ENCODE peak calls at places on chromosomes 7 and 10, in ten cellular contexts. One of them, this sample, is unnamed.

GRCh38 chr10:44195120-44196007 is 189.5 kb downstream of the CXCL12 start:
- DNase-seq in DMS53: no peak
- DNase-seq in left ventricle myocardium superior: peak; percentile 67
- DNase-seq in Peyer's patch: no peak
- DNase-seq in NCI-H1694 treated with DMSO at 0.1 percent for 48 hours: no peak
- DNase-seq in activated effector memory CD4-positive, alpha-beta T cell treated with Interleukin-2 at 50 U/mL for 16 hours: no peak
- DNase-seq in activated naive CD4-positive, alpha-beta T cell treated with Interleukin-2 at 50 U/mL for 16 hours: no peak
- DNase-seq in left ventricle myocardium inferior: peak; percentile 46
- DNase-seq in NK-92 treated with Interleukin-12 subunit alpha and Interleukin-12 subunit beta, amount 100 ng/mL, for 24 hours: no peak
- DNase-seq in central memory CD4-positive, alpha-beta T cell: no peak
- DNase-seq in this sample: peak; percentile 95

GRCh38 chr7:2894118-2894940 is 50.2 kb upstream of the GNA12 start:
- DNase-seq in DMS53: no peak
- DNase-seq in left ventricle myocardium superior: no peak
- DNase-seq in Peyer's patch: peak; percentile 78
- DNase-seq in NCI-H1694 treated with DMSO at 0.1 percent for 48 hours: no peak
- DNase-seq in activated effector memory CD4-positive, alpha-beta T cell treated with Interleukin-2 at 50 U/mL for 16 hours: peak; percentile 38
- DNase-seq in activated naive CD4-positive, alpha-beta T cell treated with Interleukin-2 at 50 U/mL for 16 hours: peak; percentile 50
- DNase-seq in left ventricle myocardium inferior: no peak
- DNase-seq in NK-92 treated with Interleukin-12 subunit alpha and Interleukin-12 subunit beta, amount 100 ng/mL, for 24 hours: peak; percentile 24
- DNase-seq in central memory CD4-positive, alpha-beta T cell: peak; percentile 28
- DNase-seq in this sample: no peak

GRCh38 chr10:24891823-24892222 is 60.6 kb downstream of the PRTFDC1 start:
- DNase-seq in DMS53: peak; percentile 58
- DNase-seq in left ventricle myocardium superior: no peak
- DNase-seq in Peyer's patch: no peak
- DNase-seq in NCI-H1694 treated with DMSO at 0.1 percent for 48 hours: peak; percentile 20
- DNase-seq in activated effector memory CD4-positive, alpha-beta T cell treated with Interleukin-2 at 50 U/mL for 16 hours: no peak
- DNase-seq in activated naive CD4-positive, alpha-beta T cell treated with Interleukin-2 at 50 U/mL for 16 hours: no peak
- DNase-seq in left ventricle myocardium inferior: no peak
- DNase-seq in NK-92 treated with Interleukin-12 subunit alpha and Interleukin-12 subunit beta, amount 100 ng/mL, for 24 hours: no peak
- DNase-seq in central memory CD4-positive, alpha-beta T cell: no peak
- DNase-seq in this sample: peak; percentile 38

GRCh38 chr7:46610746-46611145 is 689.7 kb upstream of the IGFBP3 start:
- DNase-seq in DMS53: no peak
- DNase-seq in left ventricle myocardium superior: no peak
- DNase-seq in Peyer's patch: no peak
- DNase-seq in NCI-H1694 treated with DMSO at 0.1 percent for 48 hours: no peak
- DNase-seq in activated effector memory CD4-positive, alpha-beta T cell treated with Interleukin-2 at 50 U/mL for 16 hours: no peak
- DNase-seq in activated naive CD4-positive, alpha-beta T cell treated with Interleukin-2 at 50 U/mL for 16 hours: no peak
- DNase-seq in left ventricle myocardium inferior: no peak
- DNase-seq in NK-92 treated with Interleukin-12 subunit alpha and Interleukin-12 subunit beta, amount 100 ng/mL, for 24 hours: no peak
- DNase-seq in central memory CD4-positive, alpha-beta T cell: no peak
- DNase-seq in this sample: no peak

GRCh38 chr10:124697837-124698559 is 46.2 kb downstream of the FAM53B start:
- DNase-seq in DMS53: peak; percentile 89
- DNase-seq in left ventricle myocardium superior: peak; percentile 33
- DNase-seq in Peyer's patch: peak; percentile 59
- DNase-seq in NCI-H1694 treated with DMSO at 0.1 percent for 48 hours: no peak
- DNase-seq in activated effector memory CD4-positive, alpha-beta T cell treated with Interleukin-2 at 50 U/mL for 16 hours: peak; percentile 38
- DNase-seq in activated naive CD4-positive, alpha-beta T cell treated with Interleukin-2 at 50 U/mL for 16 hours: peak; percentile 67
- DNase-seq in left ventricle myocardium inferior: no peak
- DNase-seq in NK-92 treated with Interleukin-12 subunit alpha and Interleukin-12 subunit beta, amount 100 ng/mL, for 24 hours: no peak
- DNase-seq in central memory CD4-positive, alpha-beta T cell: peak; percentile 52
- DNase-seq in this sample: peak; percentile 14

GRCh38 chr7:78747568-78747967 is 705.9 kb downstream of the MAGI2 start:
- DNase-seq in DMS53: no peak
- DNase-seq in left ventricle myocardium superior: no peak
- DNase-seq in Peyer's patch: no peak
- DNase-seq in NCI-H1694 treated with DMSO at 0.1 percent for 48 hours: no peak
- DNase-seq in activated effector memory CD4-positive, alpha-beta T cell treated with Interleukin-2 at 50 U/mL for 16 hours: no peak
- DNase-seq in activated naive CD4-positive, alpha-beta T cell treated with Interleukin-2 at 50 U/mL for 16 hours: no peak
- DNase-seq in left ventricle myocardium inferior: no peak
- DNase-seq in NK-92 treated with Interleukin-12 subunit alpha and Interleukin-12 subunit beta, amount 100 ng/mL, for 24 hours: no peak
- DNase-seq in central memory CD4-positive, alpha-beta T cell: no peak
- DNase-seq in this sample: no peak

GRCh38 chr7:56062382-56062781 is 1.7 kb upstream of the SUMF2 start:
- DNase-seq in DMS53: peak; percentile 41
- DNase-seq in left ventricle myocardium superior: no peak
- DNase-seq in Peyer's patch: no peak
- DNase-seq in NCI-H1694 treated with DMSO at 0.1 percent for 48 hours: no peak
- DNase-seq in activated effector memory CD4-positive, alpha-beta T cell treated with Interleukin-2 at 50 U/mL for 16 hours: no peak
- DNase-seq in activated naive CD4-positive, alpha-beta T cell treated with Interleukin-2 at 50 U/mL for 16 hours: no peak
- DNase-seq in left ventricle myocardium inferior: no peak
- DNase-seq in NK-92 treated with Interleukin-12 subunit alpha and Interleukin-12 subunit beta, amount 100 ng/mL, for 24 hours: no peak
- DNase-seq in central memory CD4-positive, alpha-beta T cell: no peak
- DNase-seq in this sample: peak; percentile 75

GRCh38 chr10:103620357-103620749 is 126.8 kb downstream of the NEURL1 start:
- DNase-seq in DMS53: no peak
- DNase-seq in left ventricle myocardium superior: peak; percentile 35
- DNase-seq in Peyer's patch: no peak
- DNase-seq in NCI-H1694 treated with DMSO at 0.1 percent for 48 hours: no peak
- DNase-seq in activated effector memory CD4-positive, alpha-beta T cell treated with Interleukin-2 at 50 U/mL for 16 hours: no peak
- DNase-seq in activated naive CD4-positive, alpha-beta T cell treated with Interleukin-2 at 50 U/mL for 16 hours: no peak
- DNase-seq in left ventricle myocardium inferior: no peak
- DNase-seq in NK-92 treated with Interleukin-12 subunit alpha and Interleukin-12 subunit beta, amount 100 ng/mL, for 24 hours: no peak
- DNase-seq in central memory CD4-positive, alpha-beta T cell: no peak
- DNase-seq in this sample: no peak

GRCh38 chr10:10967502-10967901 is 50.2 kb upstream of the CELF2 start:
- DNase-seq in DMS53: no peak
- DNase-seq in left ventricle myocardium superior: no peak
- DNase-seq in Peyer's patch: no peak
- DNase-seq in NCI-H1694 treated with DMSO at 0.1 percent for 48 hours: no peak
- DNase-seq in activated effector memory CD4-positive, alpha-beta T cell treated with Interleukin-2 at 50 U/mL for 16 hours: no peak
- DNase-seq in activated naive CD4-positive, alpha-beta T cell treated with Interleukin-2 at 50 U/mL for 16 hours: no peak
- DNase-seq in left ventricle myocardium inferior: no peak
- DNase-seq in NK-92 treated with Interleukin-12 subunit alpha and Interleukin-12 subunit beta, amount 100 ng/mL, for 24 hours: no peak
- DNase-seq in central memory CD4-positive, alpha-beta T cell: no peak
- DNase-seq in this sample: no peak

GRCh38 chr10:103168436-103168835 is 24.6 kb downstream of the NT5C2 start:
- DNase-seq in DMS53: no peak
- DNase-seq in left ventricle myocardium superior: no peak
- DNase-seq in Peyer's patch: no peak
- DNase-seq in NCI-H1694 treated with DMSO at 0.1 percent for 48 hours: no peak
- DNase-seq in activated effector memory CD4-positive, alpha-beta T cell treated with Interleukin-2 at 50 U/mL for 16 hours: no peak
- DNase-seq in activated naive CD4-positive, alpha-beta T cell treated with Interleukin-2 at 50 U/mL for 16 hours: no peak
- DNase-seq in left ventricle myocardium inferior: no peak
- DNase-seq in NK-92 treated with Interleukin-12 subunit alpha and Interleukin-12 subunit beta, amount 100 ng/mL, for 24 hours: no peak
- DNase-seq in central memory CD4-positive, alpha-beta T cell: no peak
- DNase-seq in this sample: peak; percentile 74

GRCh38 chr7:673681-674453 is 52.6 kb upstream of the DNAAF5 start:
- DNase-seq in DMS53: no peak
- DNase-seq in left ventricle myocardium superior: no peak
- DNase-seq in Peyer's patch: no peak
- DNase-seq in NCI-H1694 treated with DMSO at 0.1 percent for 48 hours: no peak
- DNase-seq in activated effector memory CD4-positive, alpha-beta T cell treated with Interleukin-2 at 50 U/mL for 16 hours: no peak
- DNase-seq in activated naive CD4-positive, alpha-beta T cell treated with Interleukin-2 at 50 U/mL for 16 hours: no peak
- DNase-seq in left ventricle myocardium inferior: no peak
- DNase-seq in NK-92 treated with Interleukin-12 subunit alpha and Interleukin-12 subunit beta, amount 100 ng/mL, for 24 hours: no peak
- DNase-seq in central memory CD4-positive, alpha-beta T cell: no peak
- DNase-seq in this sample: no peak

GRCh38 chr7:5379576-5379975 is 44.1 kb downstream of the TNRC18 start:
- DNase-seq in DMS53: no peak
- DNase-seq in left ventricle myocardium superior: no peak
- DNase-seq in Peyer's patch: no peak
- DNase-seq in NCI-H1694 treated with DMSO at 0.1 percent for 48 hours: no peak
- DNase-seq in activated effector memory CD4-positive, alpha-beta T cell treated with Interleukin-2 at 50 U/mL for 16 hours: no peak
- DNase-seq in activated naive CD4-positive, alpha-beta T cell treated with Interleukin-2 at 50 U/mL for 16 hours: no peak
- DNase-seq in left ventricle myocardium inferior: no peak
- DNase-seq in NK-92 treated with Interleukin-12 subunit alpha and Interleukin-12 subunit beta, amount 100 ng/mL, for 24 hours: no peak
- DNase-seq in central memory CD4-positive, alpha-beta T cell: no peak
- DNase-seq in this sample: no peak

GRCh38 chr10:48785796-48786195 is 101.1 kb downstream of the WDFY4 start:
- DNase-seq in DMS53: no peak
- DNase-seq in left ventricle myocardium superior: no peak
- DNase-seq in Peyer's patch: no peak
- DNase-seq in NCI-H1694 treated with DMSO at 0.1 percent for 48 hours: no peak
- DNase-seq in activated effector memory CD4-positive, alpha-beta T cell treated with Interleukin-2 at 50 U/mL for 16 hours: no peak
- DNase-seq in activated naive CD4-positive, alpha-beta T cell treated with Interleukin-2 at 50 U/mL for 16 hours: no peak
- DNase-seq in left ventricle myocardium inferior: no peak
- DNase-seq in NK-92 treated with Interleukin-12 subunit alpha and Interleukin-12 subunit beta, amount 100 ng/mL, for 24 hours: no peak
- DNase-seq in central memory CD4-positive, alpha-beta T cell: no peak
- DNase-seq in this sample: no peak

GRCh38 chr7:126698446-126698845 is 554.3 kb downstream of the GRM8 start:
- DNase-seq in DMS53: no peak
- DNase-seq in left ventricle myocardium superior: no peak
- DNase-seq in Peyer's patch: no peak
- DNase-seq in NCI-H1694 treated with DMSO at 0.1 percent for 48 hours: no peak
- DNase-seq in activated effector memory CD4-positive, alpha-beta T cell treated with Interleukin-2 at 50 U/mL for 16 hours: no peak
- DNase-seq in activated naive CD4-positive, alpha-beta T cell treated with Interleukin-2 at 50 U/mL for 16 hours: no peak
- DNase-seq in left ventricle myocardium inferior: no peak
- DNase-seq in NK-92 treated with Interleukin-12 subunit alpha and Interleukin-12 subunit beta, amount 100 ng/mL, for 24 hours: no peak
- DNase-seq in central memory CD4-positive, alpha-beta T cell: no peak
- DNase-seq in this sample: no peak

GRCh38 chr7:33243319-33243881 is 114.0 kb downstream of the BBS9 start:
- DNase-seq in DMS53: peak; percentile 84
- DNase-seq in left ventricle myocardium superior: no peak
- DNase-seq in Peyer's patch: no peak
- DNase-seq in NCI-H1694 treated with DMSO at 0.1 percent for 48 hours: peak; percentile 82
- DNase-seq in activated effector memory CD4-positive, alpha-beta T cell treated with Interleukin-2 at 50 U/mL for 16 hours: no peak
- DNase-seq in activated naive CD4-positive, alpha-beta T cell treated with Interleukin-2 at 50 U/mL for 16 hours: no peak
- DNase-seq in left ventricle myocardium inferior: no peak
- DNase-seq in NK-92 treated with Interleukin-12 subunit alpha and Interleukin-12 subunit beta, amount 100 ng/mL, for 24 hours: no peak
- DNase-seq in central memory CD4-positive, alpha-beta T cell: no peak
- DNase-seq in this sample: peak; percentile 77

GRCh38 chr7:65295409-65295808 is 78.2 kb upstream of the ZNF92 start:
- DNase-seq in DMS53: no peak
- DNase-seq in left ventricle myocardium superior: no peak
- DNase-seq in Peyer's patch: no peak
- DNase-seq in NCI-H1694 treated with DMSO at 0.1 percent for 48 hours: no peak
- DNase-seq in activated effector memory CD4-positive, alpha-beta T cell treated with Interleukin-2 at 50 U/mL for 16 hours: no peak
- DNase-seq in activated naive CD4-positive, alpha-beta T cell treated with Interleukin-2 at 50 U/mL for 16 hours: no peak
- DNase-seq in left ventricle myocardium inferior: no peak
- DNase-seq in NK-92 treated with Interleukin-12 subunit alpha and Interleukin-12 subunit beta, amount 100 ng/mL, for 24 hours: no peak
- DNase-seq in central memory CD4-positive, alpha-beta T cell: no peak
- DNase-seq in this sample: no peak

GRCh38 chr10:35304649-35305048 is 31.7 kb upstream of the CCNY start:
- DNase-seq in DMS53: no peak
- DNase-seq in left ventricle myocardium superior: no peak
- DNase-seq in Peyer's patch: no peak
- DNase-seq in NCI-H1694 treated with DMSO at 0.1 percent for 48 hours: no peak
- DNase-seq in activated effector memory CD4-positive, alpha-beta T cell treated with Interleukin-2 at 50 U/mL for 16 hours: no peak
- DNase-seq in activated naive CD4-positive, alpha-beta T cell treated with Interleukin-2 at 50 U/mL for 16 hours: no peak
- DNase-seq in left ventricle myocardium inferior: no peak
- DNase-seq in NK-92 treated with Interleukin-12 subunit alpha and Interleukin-12 subunit beta, amount 100 ng/mL, for 24 hours: no peak
- DNase-seq in central memory CD4-positive, alpha-beta T cell: no peak
- DNase-seq in this sample: no peak

GRCh38 chr10:126147866-126148578 is 240.3 kb downstream of the ADAM12 start:
- DNase-seq in DMS53: peak; percentile 5
- DNase-seq in left ventricle myocardium superior: no peak
- DNase-seq in Peyer's patch: no peak
- DNase-seq in NCI-H1694 treated with DMSO at 0.1 percent for 48 hours: no peak
- DNase-seq in activated effector memory CD4-positive, alpha-beta T cell treated with Interleukin-2 at 50 U/mL for 16 hours: no peak
- DNase-seq in activated naive CD4-positive, alpha-beta T cell treated with Interleukin-2 at 50 U/mL for 16 hours: no peak
- DNase-seq in left ventricle myocardium inferior: no peak
- DNase-seq in NK-92 treated with Interleukin-12 subunit alpha and Interleukin-12 subunit beta, amount 100 ng/mL, for 24 hours: no peak
- DNase-seq in central memory CD4-positive, alpha-beta T cell: no peak
- DNase-seq in this sample: peak; percentile 69

GRCh38 chr7:140390034-140390433 is 8.3 kb downstream of the SLC37A3 start:
- DNase-seq in DMS53: no peak
- DNase-seq in left ventricle myocardium superior: no peak
- DNase-seq in Peyer's patch: no peak
- DNase-seq in NCI-H1694 treated with DMSO at 0.1 percent for 48 hours: no peak
- DNase-seq in activated effector memory CD4-positive, alpha-beta T cell treated with Interleukin-2 at 50 U/mL for 16 hours: no peak
- DNase-seq in activated naive CD4-positive, alpha-beta T cell treated with Interleukin-2 at 50 U/mL for 16 hours: no peak
- DNase-seq in left ventricle myocardium inferior: no peak
- DNase-seq in NK-92 treated with Interleukin-12 subunit alpha and Interleukin-12 subunit beta, amount 100 ng/mL, for 24 hours: no peak
- DNase-seq in central memory CD4-positive, alpha-beta T cell: no peak
- DNase-seq in this sample: no peak

GRCh38 chr7:43384585-43385308 is 198.2 kb upstream of the STK17A start:
- DNase-seq in DMS53: no peak
- DNase-seq in left ventricle myocardium superior: no peak
- DNase-seq in Peyer's patch: no peak
- DNase-seq in NCI-H1694 treated with DMSO at 0.1 percent for 48 hours: no peak
- DNase-seq in activated effector memory CD4-positive, alpha-beta T cell treated with Interleukin-2 at 50 U/mL for 16 hours: no peak
- DNase-seq in activated naive CD4-positive, alpha-beta T cell treated with Interleukin-2 at 50 U/mL for 16 hours: no peak
- DNase-seq in left ventricle myocardium inferior: no peak
- DNase-seq in NK-92 treated with Interleukin-12 subunit alpha and Interleukin-12 subunit beta, amount 100 ng/mL, for 24 hours: no peak
- DNase-seq in central memory CD4-positive, alpha-beta T cell: no peak
- DNase-seq in this sample: peak; percentile 16

GRCh38 chr7:25167262-25167843 is 42.3 kb upstream of the CYCS start:
- DNase-seq in DMS53: no peak
- DNase-seq in left ventricle myocardium superior: no peak
- DNase-seq in Peyer's patch: no peak
- DNase-seq in NCI-H1694 treated with DMSO at 0.1 percent for 48 hours: no peak
- DNase-seq in activated effector memory CD4-positive, alpha-beta T cell treated with Interleukin-2 at 50 U/mL for 16 hours: no peak
- DNase-seq in activated naive CD4-positive, alpha-beta T cell treated with Interleukin-2 at 50 U/mL for 16 hours: no peak
- DNase-seq in left ventricle myocardium inferior: no peak
- DNase-seq in NK-92 treated with Interleukin-12 subunit alpha and Interleukin-12 subunit beta, amount 100 ng/mL, for 24 hours: no peak
- DNase-seq in central memory CD4-positive, alpha-beta T cell: no peak
- DNase-seq in this sample: no peak

GRCh38 chr7:24440851-24441250 is 132.4 kb upstream of the PALS2 start:
- DNase-seq in DMS53: no peak
- DNase-seq in left ventricle myocardium superior: no peak
- DNase-seq in Peyer's patch: no peak
- DNase-seq in NCI-H1694 treated with DMSO at 0.1 percent for 48 hours: no peak
- DNase-seq in activated effector memory CD4-positive, alpha-beta T cell treated with Interleukin-2 at 50 U/mL for 16 hours: no peak
- DNase-seq in activated naive CD4-positive, alpha-beta T cell treated with Interleukin-2 at 50 U/mL for 16 hours: no peak
- DNase-seq in left ventricle myocardium inferior: no peak
- DNase-seq in NK-92 treated with Interleukin-12 subunit alpha and Interleukin-12 subunit beta, amount 100 ng/mL, for 24 hours: no peak
- DNase-seq in central memory CD4-positive, alpha-beta T cell: no peak
- DNase-seq in this sample: no peak

GRCh38 chr7:129959480-129960332 is 6.9 kb upstream of the UBE2H start:
- DNase-seq in DMS53: no peak
- DNase-seq in left ventricle myocardium superior: no peak
- DNase-seq in Peyer's patch: no peak
- DNase-seq in NCI-H1694 treated with DMSO at 0.1 percent for 48 hours: no peak
- DNase-seq in activated effector memory CD4-positive, alpha-beta T cell treated with Interleukin-2 at 50 U/mL for 16 hours: no peak
- DNase-seq in activated naive CD4-positive, alpha-beta T cell treated with Interleukin-2 at 50 U/mL for 16 hours: no peak
- DNase-seq in left ventricle myocardium inferior: no peak
- DNase-seq in NK-92 treated with Interleukin-12 subunit alpha and Interleukin-12 subunit beta, amount 100 ng/mL, for 24 hours: no peak
- DNase-seq in central memory CD4-positive, alpha-beta T cell: no peak
- DNase-seq in this sample: no peak

GRCh38 chr7:127993317-127993716 is 37.9 kb downstream of the LRRC4 start:
- DNase-seq in DMS53: no peak
- DNase-seq in left ventricle myocardium superior: no peak
- DNase-seq in Peyer's patch: no peak
- DNase-seq in NCI-H1694 treated with DMSO at 0.1 percent for 48 hours: no peak
- DNase-seq in activated effector memory CD4-positive, alpha-beta T cell treated with Interleukin-2 at 50 U/mL for 16 hours: no peak
- DNase-seq in activated naive CD4-positive, alpha-beta T cell treated with Interleukin-2 at 50 U/mL for 16 hours: no peak
- DNase-seq in left ventricle myocardium inferior: no peak
- DNase-seq in NK-92 treated with Interleukin-12 subunit alpha and Interleukin-12 subunit beta, amount 100 ng/mL, for 24 hours: no peak
- DNase-seq in central memory CD4-positive, alpha-beta T cell: no peak
- DNase-seq in this sample: no peak

GRCh38 chr7:129574487-129574886 is 37.0 kb upstream of the NRF1 start:
- DNase-seq in DMS53: peak; percentile 56
- DNase-seq in left ventricle myocardium superior: peak; percentile 40
- DNase-seq in Peyer's patch: no peak
- DNase-seq in NCI-H1694 treated with DMSO at 0.1 percent for 48 hours: no peak
- DNase-seq in activated effector memory CD4-positive, alpha-beta T cell treated with Interleukin-2 at 50 U/mL for 16 hours: no peak
- DNase-seq in activated naive CD4-positive, alpha-beta T cell treated with Interleukin-2 at 50 U/mL for 16 hours: no peak
- DNase-seq in left ventricle myocardium inferior: no peak
- DNase-seq in NK-92 treated with Interleukin-12 subunit alpha and Interleukin-12 subunit beta, amount 100 ng/mL, for 24 hours: no peak
- DNase-seq in central memory CD4-positive, alpha-beta T cell: no peak
- DNase-seq in this sample: peak; percentile 90

GRCh38 chr10:117502421-117503169 is 40.0 kb upstream of the EMX2 start:
- DNase-seq in DMS53: no peak
- DNase-seq in left ventricle myocardium superior: no peak
- DNase-seq in Peyer's patch: no peak
- DNase-seq in NCI-H1694 treated with DMSO at 0.1 percent for 48 hours: no peak
- DNase-seq in activated effector memory CD4-positive, alpha-beta T cell treated with Interleukin-2 at 50 U/mL for 16 hours: no peak
- DNase-seq in activated naive CD4-positive, alpha-beta T cell treated with Interleukin-2 at 50 U/mL for 16 hours: no peak
- DNase-seq in left ventricle myocardium inferior: no peak
- DNase-seq in NK-92 treated with Interleukin-12 subunit alpha and Interleukin-12 subunit beta, amount 100 ng/mL, for 24 hours: no peak
- DNase-seq in central memory CD4-positive, alpha-beta T cell: no peak
- DNase-seq in this sample: no peak

GRCh38 chr10:16884485-16884884 is 67.3 kb upstream of the RSU1 start:
- DNase-seq in DMS53: no peak
- DNase-seq in left ventricle myocardium superior: no peak
- DNase-seq in Peyer's patch: no peak
- DNase-seq in NCI-H1694 treated with DMSO at 0.1 percent for 48 hours: no peak
- DNase-seq in activated effector memory CD4-positive, alpha-beta T cell treated with Interleukin-2 at 50 U/mL for 16 hours: no peak
- DNase-seq in activated naive CD4-positive, alpha-beta T cell treated with Interleukin-2 at 50 U/mL for 16 hours: no peak
- DNase-seq in left ventricle myocardium inferior: no peak
- DNase-seq in NK-92 treated with Interleukin-12 subunit alpha and Interleukin-12 subunit beta, amount 100 ng/mL, for 24 hours: no peak
- DNase-seq in central memory CD4-positive, alpha-beta T cell: peak; percentile 8
- DNase-seq in this sample: no peak

GRCh38 chr7:146090023-146090645 is 26.5 kb upstream of the CNTNAP2 start:
- DNase-seq in DMS53: peak; percentile 72
- DNase-seq in left ventricle myocardium superior: no peak
- DNase-seq in Peyer's patch: no peak
- DNase-seq in NCI-H1694 treated with DMSO at 0.1 percent for 48 hours: peak; percentile 68
- DNase-seq in activated effector memory CD4-positive, alpha-beta T cell treated with Interleukin-2 at 50 U/mL for 16 hours: no peak
- DNase-seq in activated naive CD4-positive, alpha-beta T cell treated with Interleukin-2 at 50 U/mL for 16 hours: no peak
- DNase-seq in left ventricle myocardium inferior: no peak
- DNase-seq in NK-92 treated with Interleukin-12 subunit alpha and Interleukin-12 subunit beta, amount 100 ng/mL, for 24 hours: no peak
- DNase-seq in central memory CD4-positive, alpha-beta T cell: no peak
- DNase-seq in this sample: peak; percentile 18